ENCODE peak calls at places on chromosomes 11 and 22, in five cellular contexts. T is NCI-H2171 treated with DMSO at 0.1 percent for 48 hours; D is activated CD4-positive, CD25-positive, alpha-beta regulatory T cell treated with anti-CD3 and anti-CD28 coated beads, Interleukin-2, amount 50 U/mL, for 16 hours; R is naive thymus-derived CD8-positive, alpha-beta T cell; E is stimulated activated CD4-positive, alpha-beta T cell treated with anti-CD3 and anti-CD28 coated beads, Interleukin-1b, Interleukin-23, amount 100 ng/mL, for 24 hours. F is an unnamed sample.
A peak's percentile ranks its signal among the peaks of the same experiment; 100 is the strongest.

GRCh38 chr11:130710442-130711101 is 205.7 kb downstream of the SNX19 start:
- DNase-seq in T (no peak), D (no peak), E (no peak), R (no peak), F (no peak)

GRCh38 chr11:85595285-85595884 is 31.8 kb downstream of the DLG2 start:
- DNase-seq in E (no peak), R (no peak), D (no peak), T (peak; percentile 89), F (peak; percentile 12)

GRCh38 chr11:74091549-74091948 is 79.3 kb downstream of the C2CD3 start:
- DNase-seq in D (no peak), R (no peak), T (no peak), E (no peak), F (no peak)

GRCh38 chr22:38239101-38239761 is 33.6 kb downstream of the TMEM184B start:
- DNase-seq in E (no peak), D (no peak), R (no peak), T (no peak), F (no peak)

GRCh38 chr22:45771057-45771456 is 99.4 kb downstream of the ATXN10 start:
- DNase-seq in D (no peak), E (no peak), R (no peak), T (no peak), F (no peak)

GRCh38 chr11:114190630-114191029 is 105.6 kb upstream of the NNMT start:
- DNase-seq in R (no peak), T (no peak), D (no peak), E (no peak), F (no peak)

GRCh38 chr11:118214210-118214914 is 10.4 kb downstream of the JAML start:
- DNase-seq in E (no peak), T (no peak), R (no peak), D (no peak), F (no peak)

GRCh38 chr22:20554824-20555223 is 47.4 kb downstream of the MED15 start:
- DNase-seq in R (no peak), D (no peak), E (no peak), T (no peak), F (no peak)

GRCh38 chr22:36302439-36303114 is 49.6 kb downstream of the APOL1 start:
- DNase-seq in R (no peak), T (no peak), E (no peak), D (no peak), F (no peak)

GRCh38 chr11:35355102-35355749 is 64.1 kb downstream of the SLC1A2 start:
- DNase-seq in T (no peak), E (no peak), D (no peak), R (no peak), F (no peak)

GRCh38 chr11:57786436-57786835 is 24.8 kb downstream of the CTNND1 start:
- DNase-seq in E (no peak), D (no peak), T (no peak), R (no peak), F (no peak)

GRCh38 chr11:77249427-77249826 is 52.1 kb downstream of the GDPD4 start:
- DNase-seq in E (no peak), T (no peak), R (no peak), D (no peak), F (no peak)

GRCh38 chr22:30408388-30409101 is 11.7 kb downstream of the SEC14L2 start:
- DNase-seq in R (no peak), E (no peak), D (no peak), T (no peak), F (no peak)

GRCh38 chr22:17748555-17749353 is 25.5 kb downstream of the BID start:
- DNase-seq in E (no peak), D (no peak), R (no peak), T (no peak), F (no peak)

F was measured in SK-N-MC.